ENCODE peak calls at places on chromosomes 3 and 15, in eight cellular contexts. C is heart left ventricle, N is sigmoid colon, T is heart right ventricle, F is fibroblast of lung, Y is astrocyte of the spinal cord, H is endodermal cell, U is upper lobe of right lung. P is an unnamed sample.
A peak's percentile ranks its signal among the peaks of the same experiment; 100 is the strongest.

GRCh38 chr3:138066972-138067371 is 48.4 kb downstream of the DZIP1L start:
- DNase-seq in C (no peak), N (no peak), T (no peak), F (no peak), Y (no peak), H (no peak), U (no peak), P (no peak)

GRCh38 chr3:13544293-13544831 is 4.6 kb upstream of the FBLN2 start:
- DNase-seq in C (peak; percentile 71), N (no peak), T (no peak), F (peak; percentile 69), Y (peak; percentile 85), H (no peak), U (no peak), P (peak; percentile 70)

GRCh38 chr3:141275973-141276372 is 44.3 kb downstream of the PXYLP1 start:
- DNase-seq in C (no peak), N (no peak), T (no peak), F (peak; percentile 76), Y (no peak), H (no peak), U (no peak), P (peak; percentile 49)

GRCh38 chr3:45960289-45960688 is 17.0 kb downstream of the CXCR6 start:
- DNase-seq in C (no peak), N (no peak), T (no peak), F (no peak), Y (no peak), H (no peak), U (no peak), P (peak; percentile 45)

GRCh38 chr15:57861039-57861638 is 154.6 kb downstream of the POLR2M start:
- DNase-seq in C (no peak), N (no peak), T (peak; percentile 36), F (peak; percentile 80), Y (peak; percentile 76), H (no peak), U (no peak), P (peak; percentile 45)

GRCh38 chr15:42692997-42693396 is 43.9 kb downstream of the CDAN1 start:
- DNase-seq in C (no peak), N (no peak), T (no peak), F (no peak), Y (no peak), H (no peak), U (peak; percentile 32), P (no peak)

GRCh38 chr15:101353240-101353639 is 58.2 kb upstream of the SNRPA1 start:
- DNase-seq in C (no peak), N (no peak), T (no peak), F (no peak), Y (no peak), H (no peak), U (no peak), P (no peak)

GRCh38 chr3:100264242-100264641 is 3.5 kb downstream of the TBC1D23 start:
- DNase-seq in C (no peak), N (no peak), T (no peak), F (no peak), Y (no peak), H (no peak), U (no peak), P (no peak)

GRCh38 chr15:99135194-99135593 is 30.3 kb downstream of the SYNM start:
- DNase-seq in C (no peak), N (no peak), T (no peak), F (peak; percentile 37), Y (peak; percentile 37), H (peak; percentile 18), U (no peak), P (peak; percentile 23)

GRCh38 chr3:125593991-125594574 is 1.2 kb downstream of the OSBPL11 start:
- DNase-seq in C (no peak), N (no peak), T (no peak), F (peak; percentile 31), Y (no peak), H (no peak), U (no peak), P (peak; percentile 36)

GRCh38 chr3:53551324-53551723 is 56.9 kb downstream of the CACNA1D start:
- DNase-seq in C (no peak), N (no peak), T (no peak), F (no peak), Y (no peak), H (no peak), U (no peak), P (no peak)

GRCh38 chr3:73332558-73332957 is 271.1 kb downstream of the EBLN2 start:
- DNase-seq in C (no peak), N (no peak), T (no peak), F (no peak), Y (no peak), H (no peak), U (no peak), P (no peak)

GRCh38 chr3:14467723-14468620 is 65.6 kb downstream of the SLC6A6 start:
- DNase-seq in C (peak; percentile 30), N (no peak), T (no peak), F (peak; percentile 37), Y (no peak), H (peak; percentile 78), U (no peak), P (no peak)

GRCh38 chr3:192409203-192409837 is 318.0 kb downstream of the FGF12 start:
- DNase-seq in C (peak; percentile 49), N (peak; percentile 64), T (peak; percentile 49), F (peak; percentile 28), Y (peak; percentile 47), H (peak; percentile 90), U (peak; percentile 65), P (peak; percentile 2)

GRCh38 chr15:32671339-32672325 is 30.1 kb downstream of the SCG5 start:
- DNase-seq in C (no peak), N (no peak), T (no peak), F (no peak), Y (no peak), H (no peak), U (no peak), P (peak; percentile 70)

GRCh38 chr15:40279437-40280141 is 3.3 kb downstream of the ANKRD63 start:
- DNase-seq in C (peak; percentile 73), N (peak; percentile 83), T (peak; percentile 69), F (peak; percentile 48), Y (peak; percentile 35), H (peak; percentile 95), U (peak; percentile 89), P (peak; percentile 76)

GRCh38 chr3:170711786-170712185 is 125.9 kb upstream of the SLC7A14 start:
- DNase-seq in C (no peak), N (no peak), T (no peak), F (no peak), Y (no peak), H (no peak), U (no peak), P (no peak)
- TF ChIP-seq CTCF in C (no peak), N (no peak), T (no peak), F (no peak), Y (no peak), H (no peak), U (no peak), P (no peak)

GRCh38 chr3:187743195-187744141 is 1.8 kb downstream of the BCL6 start:
- DNase-seq in C (peak; percentile 72), N (peak; percentile 91), T (peak; percentile 73), F (peak; percentile 75), Y (peak; percentile 69), H (peak; percentile 72), U (peak; percentile 92), P (peak; percentile 60)

GRCh38 chr3:187740446-187741399 is 4.5 kb downstream of the BCL6 start:
- DNase-seq in C (peak; percentile 76), N (peak; percentile 90), T (peak; percentile 73), F (peak; percentile 82), Y (peak; percentile 78), H (peak; percentile 90), U (peak; percentile 90), P (peak; percentile 77)

GRCh38 chr3:187741403-187742350 is 3.6 kb downstream of the BCL6 start:
- DNase-seq in C (peak; percentile 75), N (peak; percentile 85), T (peak; percentile 77), F (peak; percentile 91), Y (peak; percentile 89), H (peak; percentile 82), U (peak; percentile 89), P (peak; percentile 70)

GRCh38 chr3:187744169-187745151 is 808 bp downstream of the BCL6 start:
- DNase-seq in C (peak; percentile 63), N (peak; percentile 85), T (peak; percentile 70), F (peak; percentile 48), Y (peak; percentile 67), H (peak; percentile 76), U (no peak), P (peak; percentile 64)

GRCh38 chr3:187742351-187743171 is 2.7 kb downstream of the BCL6 start:
- DNase-seq in C (peak; percentile 66), N (no peak), T (peak; percentile 71), F (peak; percentile 63), Y (peak; percentile 63), H (no peak), U (no peak), P (peak; percentile 60)
- TF ChIP-seq CTCF in C (no peak), N (no peak), T (no peak), F (no peak), Y (no peak), H (no peak), U (no peak), P (no peak)

DNA sequence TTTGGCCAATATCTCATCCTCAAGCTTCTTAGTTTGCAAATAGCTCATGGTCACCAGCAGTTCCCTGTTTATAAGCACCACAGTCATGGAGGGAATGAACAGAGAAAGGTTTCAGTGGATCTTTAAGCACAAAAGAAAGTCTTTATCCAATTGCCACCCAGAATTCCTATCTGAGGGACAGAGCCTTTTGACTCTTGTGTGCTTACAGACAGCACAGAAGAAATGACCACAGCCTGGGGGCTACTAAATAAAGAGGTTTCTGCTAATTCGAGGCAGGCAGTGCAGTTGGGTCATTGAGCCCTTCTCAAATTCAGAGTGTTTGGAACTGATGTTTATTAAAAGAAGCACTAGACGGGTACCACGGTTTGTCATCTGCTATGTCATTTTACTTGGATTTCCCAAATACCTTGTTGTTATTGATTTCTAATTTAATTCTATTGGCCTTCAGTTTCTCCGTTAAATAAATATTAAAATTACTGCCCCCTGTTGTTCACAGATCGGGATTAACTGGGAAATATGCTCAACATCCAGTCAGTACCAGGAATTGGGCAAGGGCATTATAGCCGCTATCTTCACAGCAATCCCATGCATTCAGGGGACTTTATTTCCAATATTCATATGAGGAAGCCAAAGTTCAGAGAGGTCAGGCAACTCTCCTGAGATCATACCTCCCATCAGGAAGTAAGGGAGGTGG is 3.6 kb downstream of the PRICKLE2 start:
- DNase-seq in C (no peak), N (no peak), T (no peak), F (no peak), Y (no peak), H (no peak), U (no peak), P (no peak)
- TF ChIP-seq CTCF in C (no peak), N (no peak), T (no peak), F (no peak), Y (no peak), H (no peak), U (no peak), P (no peak)

DNA sequence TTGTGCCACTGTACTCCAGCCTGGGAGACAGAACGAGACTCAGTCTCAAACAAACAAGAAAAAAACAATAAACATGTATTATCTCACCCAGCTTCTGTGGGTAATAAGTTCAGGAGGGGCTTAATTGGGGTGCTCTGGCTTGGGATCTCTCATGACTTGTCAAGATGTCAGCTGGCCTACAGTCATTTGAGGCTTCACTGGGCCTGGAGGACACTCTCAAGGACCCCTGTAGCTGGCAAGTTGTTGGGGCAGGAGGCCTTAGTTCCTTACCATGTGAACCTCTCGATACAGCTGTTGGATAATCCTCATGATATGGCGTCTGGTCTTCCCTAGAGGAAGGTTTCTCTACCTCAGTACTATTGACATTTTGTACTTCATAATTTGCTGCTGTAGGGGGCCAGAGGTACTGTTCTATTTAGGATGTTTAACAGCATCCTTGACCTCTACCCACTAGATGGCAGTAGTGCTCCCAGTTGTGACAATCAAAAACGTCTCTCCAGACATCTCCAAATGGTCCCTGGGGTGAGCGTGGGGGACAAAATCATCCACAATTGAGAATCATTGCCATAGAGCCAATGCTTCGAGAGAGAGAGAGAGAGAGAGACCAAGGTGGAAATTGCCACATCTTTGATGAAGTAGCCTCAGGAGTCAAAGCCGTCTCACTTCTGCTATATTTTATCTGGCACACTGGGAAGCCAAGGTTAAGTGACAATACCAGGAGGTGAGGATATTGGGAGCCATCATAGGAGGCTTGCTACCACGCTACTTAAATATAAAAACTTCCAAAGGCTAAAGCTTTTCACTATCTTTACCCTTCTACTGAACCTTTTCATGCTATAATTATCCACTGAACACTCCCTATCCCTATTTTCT is 23.9 kb upstream of the SLTM start:
- DNase-seq in C (peak; percentile 31), N (no peak), T (peak; percentile 63), F (peak; percentile 61), Y (peak; percentile 52), H (peak; percentile 84), U (no peak), P (peak; percentile 44)
- TF ChIP-seq CTCF in C (peak; percentile 70), N (peak; percentile 71), T (peak; percentile 81), F (peak; percentile 83), Y (peak; percentile 90), H (peak; percentile 92), U (peak; percentile 79), P (peak; percentile 87)

P was measured in foreskin fibroblast.